ENCODE peak calls at places on chromosome 14, in nine cellular contexts. W is HTR-8/SVneo; V is NCI-H460; C is WTC11; F is HEK293T; H is stimulated activated CD8-positive, alpha-beta memory T cell treated with anti-CD3 and anti-CD28 coated beads, Interleukin-7, amount 100 ng/mL, for 1 hour; A is CD4-positive, CD25-positive, alpha-beta regulatory T cell; I is activated CD4-positive, alpha-beta T cell treated with anti-CD3 and anti-CD28 coated beads, Interleukin-2, amount 50 U/mL, for 24 hours; N is transverse colon. B is an unnamed sample.
A peak's percentile ranks its signal among the peaks of the same experiment; 100 is the strongest.

GRCh38 chr14:97445367-97445766 is 648.2 kb downstream of the VRK1 start:
- DNase-seq in N (no peak), I (no peak), C (no peak), A (no peak), F (no peak), V (no peak), W (no peak), H (no peak), B (no peak)

GRCh38 chr14:94322648-94323570 is at the start of gene SERPINA6:
- DNase-seq in I (no peak), C (no peak), H (no peak), F (no peak), N (no peak), W (no peak), V (no peak), A (no peak), B (no peak)

GRCh38 chr14:105927661-105928060 is 401.3 kb downstream of the TMEM121 start:
- DNase-seq in N (peak; percentile 5), H (no peak), A (no peak), F (no peak), C (no peak), V (no peak), I (no peak), W (no peak), B (no peak)

GRCh38 chr14:90936757-90937440 is 120.7 kb upstream of the TTC7B start:
- DNase-seq in W (no peak), C (no peak), V (no peak), H (no peak), F (no peak), I (no peak), N (no peak), A (no peak), B (no peak)

GRCh38 chr14:26138764-26139445 is 458.9 kb downstream of the NOVA1 start:
- DNase-seq in H (no peak), I (no peak), C (no peak), A (no peak), V (peak; percentile 49), F (peak; percentile 13), N (no peak), W (no peak), B (no peak)

GRCh38 chr14:86777950-86778602 is 1214.9 kb downstream of the GALC start:
- DNase-seq in C (no peak), I (no peak), A (no peak), H (no peak), W (no peak), F (no peak), N (no peak), V (peak; percentile 41), B (no peak)

GRCh38 chr14:100045687-100046344 is 19.4 kb upstream of the EVL start:
- DNase-seq in C (no peak), H (no peak), V (no peak), W (no peak), I (no peak), F (no peak), A (no peak), N (no peak), B (no peak)

GRCh38 chr14:100289916-100290606 is 16.2 kb downstream of the SLC25A29 start:
- DNase-seq in F (no peak), W (no peak), I (no peak), C (peak; percentile 22), A (no peak), N (peak; percentile 7), V (no peak), H (no peak), B (no peak)

GRCh38 chr14:80644826-80645225 is 296.7 kb downstream of the CEP128 start:
- DNase-seq in W (no peak), N (no peak), C (no peak), I (no peak), A (no peak), V (no peak), F (no peak), H (no peak), B (no peak)

GRCh38 chr14:36424478-36425102 is 95.4 kb downstream of the NKX2-1 start:
- DNase-seq in F (no peak), W (no peak), V (no peak), I (no peak), A (no peak), H (no peak), C (no peak), N (no peak), B (peak; percentile 99)

GRCh38 chr14:26872930-26873470 is 275.2 kb upstream of the NOVA1 start:
- DNase-seq in N (no peak), W (no peak), V (no peak), H (no peak), F (no peak), I (no peak), C (no peak), A (no peak), B (no peak)

GRCh38 chr14:104356738-104357688 is 218.6 kb downstream of the KIF26A start:
- DNase-seq in A (no peak), N (no peak), V (no peak), W (no peak), F (no peak), C (peak; percentile 9), H (no peak), I (no peak), B (no peak)

GRCh38 chr14:35877276-35877675 is 51.1 kb downstream of the BRMS1L start:
- DNase-seq in H (no peak), W (no peak), N (no peak), I (no peak), C (no peak), A (no peak), F (no peak), V (no peak), B (no peak)

GRCh38 chr14:57508756-57509155 is 15.1 kb upstream of the CCDC198 start:
- DNase-seq in A (no peak), F (no peak), V (no peak), C (no peak), W (no peak), I (no peak), N (no peak), H (no peak), B (no peak)

GRCh38 chr14:35963209-35963608 is 137.1 kb downstream of the BRMS1L start:
- DNase-seq in W (no peak), I (no peak), V (no peak), C (no peak), H (no peak), A (no peak), N (no peak), F (peak; percentile 25), B (no peak)

GRCh38 chr14:36538051-36538450 is 18.0 kb upstream of the NKX2-1 start:
- DNase-seq in H (no peak), F (no peak), W (no peak), V (no peak), N (no peak), A (no peak), I (no peak), C (no peak), B (no peak)

GRCh38 chr14:104933721-104934379 is 9.2 kb downstream of the PLD4 start:
- DNase-seq in A (no peak), W (no peak), N (no peak), F (no peak), V (no peak), H (no peak), C (peak; percentile 24), I (no peak), B (no peak)

GRCh38 chr14:24317141-24317927 is 6.0 kb downstream of the LTB4R start:
- DNase-seq in W (no peak), I (no peak), A (no peak), H (no peak), F (no peak), C (no peak), V (no peak), N (no peak), B (no peak)

GRCh38 chr14:63893701-63894458 is 41.1 kb downstream of the SYNE2 start:
- DNase-seq in I (no peak), N (peak; percentile 35), V (no peak), A (no peak), C (no peak), W (peak; percentile 88), H (no peak), F (no peak), B (no peak)

GRCh38 chr14:32635103-32635719 is 303.5 kb upstream of the NPAS3 start:
- DNase-seq in N (no peak), C (no peak), I (no peak), A (no peak), V (peak; percentile 21), W (peak; percentile 5), F (no peak), H (no peak), B (no peak)